ENCODE peak calls at places on chromosomes 5 and 9, in six cellular contexts. O, W, E, X, B and T are unnamed samples.

GRCh38 chr5:40017151-40017550 is 592.4 kb upstream of the DAB2 start:
- DNase-seq in O (no peak), W (no peak), E (no peak), X (no peak), B (no peak), T (no peak)

GRCh38 chr5:90553711-90554110 is 4.9 kb upstream of the ADGRV1 start:
- DNase-seq in O (no peak), W (no peak), E (no peak), X (no peak), B (no peak), T (no peak)

GRCh38 chr5:141650851-141651727 is at the start of gene FCHSD1:
- DNase-seq in O (peak), W (peak), E (peak), X (peak), B (no peak), T (peak)

GRCh38 chr9:125190371-125190801 is 783 bp upstream of the PPP6C start:
- DNase-seq in O (no peak), W (peak), E (no peak), X (no peak), B (no peak), T (peak)

GRCh38 chr5:120396186-120396585 is 67.9 kb upstream of the PRR16 start:
- DNase-seq in O (no peak), W (no peak), E (peak), X (no peak), B (no peak), T (no peak)

GRCh38 chr9:128092199-128092977 is 24.4 kb downstream of the SLC25A25 start:
- DNase-seq in O (no peak), W (no peak), E (no peak), X (no peak), B (no peak), T (no peak)

GRCh38 chr5:135359374-135360165 is 39.5 kb downstream of the MACROH2A1 start:
- DNase-seq in O (no peak), W (no peak), E (no peak), X (no peak), B (no peak), T (no peak)

GRCh38 chr9:105291422-105291859 is 47.0 kb downstream of the SLC44A1 start:
- DNase-seq in O (no peak), W (no peak), E (no peak), X (no peak), B (no peak), T (no peak)

GRCh38 chr5:77355751-77356150 is 136.4 kb downstream of the WDR41 start:
- DNase-seq in O (no peak), W (no peak), E (no peak), X (no peak), B (no peak), T (no peak)

GRCh38 chr9:38066167-38066906 is 2.7 kb downstream of the SHB start:
- DNase-seq in O (no peak), W (no peak), E (no peak), X (no peak), B (no peak), T (no peak)
- TF ChIP-seq CTCF in O (no peak), W (no peak), E (peak), X (peak), B (peak), T (no peak)

DNA sequence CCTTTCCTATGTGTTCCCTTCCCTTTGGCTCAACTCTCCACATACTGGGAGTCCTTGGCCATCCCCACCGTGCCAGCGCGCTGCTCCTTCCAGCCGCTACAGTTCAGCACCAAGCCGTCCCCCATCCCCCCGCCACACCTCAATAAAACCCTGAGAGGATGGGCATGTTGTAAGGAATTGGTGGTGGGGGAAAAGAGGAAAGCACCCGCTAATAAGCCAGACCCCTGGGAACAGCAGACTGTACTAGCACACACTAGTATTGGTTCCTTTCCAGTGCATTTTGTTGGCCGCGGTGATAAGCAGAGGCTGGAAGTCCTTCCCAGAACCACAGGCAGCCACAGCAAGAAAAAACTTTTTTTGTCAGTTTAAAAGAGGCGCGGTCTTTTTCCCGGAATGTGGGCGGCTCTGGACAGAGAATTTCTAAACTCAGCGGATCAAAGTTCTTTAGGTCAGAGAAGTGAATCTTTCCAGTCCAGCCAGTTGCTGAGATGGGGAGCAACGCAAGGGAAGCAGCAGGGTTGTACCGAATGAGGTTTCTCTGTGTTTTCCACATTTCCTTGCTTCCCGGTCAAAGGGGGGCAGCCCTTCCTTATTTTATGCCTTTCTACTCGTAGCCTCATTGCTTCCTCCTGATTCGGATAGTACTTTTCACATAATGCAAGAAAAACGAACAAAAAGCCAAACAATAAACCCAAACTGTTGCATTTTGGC is 2.1 kb downstream of the CHSY3 start:
- DNase-seq in O (no peak), W (peak), E (peak), X (no peak), B (peak), T (no peak)
- TF ChIP-seq CTCF in O (no peak), W (no peak), E (peak), X (no peak), B (peak), T (no peak)

GRCh38 chr9:4050686-4051315 is 249.1 kb downstream of the GLIS3 start:
- DNase-seq in O (no peak), W (no peak), E (no peak), X (no peak), B (no peak), T (no peak)

GRCh38 chr9:4045556-4045955 is 254.3 kb downstream of the GLIS3 start:
- DNase-seq in O (no peak), W (no peak), E (no peak), X (no peak), B (no peak), T (no peak)

GRCh38 chr9:4042966-4043365 is 256.9 kb downstream of the GLIS3 start:
- DNase-seq in O (no peak), W (no peak), E (no peak), X (no peak), B (no peak), T (no peak)

GRCh38 chr9:4048441-4048840 is 251.4 kb downstream of the GLIS3 start:
- DNase-seq in O (no peak), W (no peak), E (peak), X (no peak), B (no peak), T (no peak)
- TF ChIP-seq CTCF in O (no peak), W (peak), E (peak), X (no peak), B (peak), T (no peak)

GRCh38 chr5:56666901-56667300 is 148.4 kb upstream of the MAP3K1 start:
- DNase-seq in O (no peak), W (no peak), E (no peak), X (no peak), B (no peak), T (no peak)

GRCh38 chr5:56670916-56671315 is 144.4 kb upstream of the MAP3K1 start:
- DNase-seq in O (no peak), W (no peak), E (no peak), X (no peak), B (no peak), T (no peak)

GRCh38 chr5:56669534-56670483 is 145.5 kb upstream of the MAP3K1 start:
- DNase-seq in O (peak), W (peak), E (no peak), X (peak), B (no peak), T (peak)

GRCh38 chr5:56668996-56669395 is 146.4 kb upstream of the MAP3K1 start:
- DNase-seq in O (no peak), W (no peak), E (no peak), X (no peak), B (no peak), T (no peak)

DNA sequence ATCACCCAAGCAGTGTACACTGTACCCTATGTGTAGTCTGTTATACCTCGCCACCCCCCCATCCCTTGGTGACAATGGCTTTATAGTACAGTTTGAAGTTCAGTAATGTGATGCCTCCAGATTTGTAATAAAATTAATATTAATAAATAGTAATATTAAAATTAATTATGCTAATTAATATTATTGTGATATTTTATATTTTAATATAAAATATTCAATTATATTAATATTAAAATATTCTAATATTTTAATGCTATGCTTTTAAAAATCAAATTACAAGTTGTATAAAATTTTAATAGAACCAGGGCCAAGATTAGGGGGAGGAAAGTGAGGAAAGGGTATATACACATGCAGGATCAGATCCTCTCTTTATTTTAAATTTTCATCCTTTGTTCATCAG is 147.7 kb upstream of the MAP3K1 start:
- DNase-seq in O (no peak), W (no peak), E (no peak), X (no peak), B (no peak), T (no peak)
- TF ChIP-seq CTCF in O (no peak), W (no peak), E (no peak), X (no peak), B (no peak), T (no peak)

GRCh38 chr5:157690690-157691433 is 19.5 kb downstream of the C5orf52 start:
- DNase-seq in O (no peak), W (no peak), E (no peak), X (no peak), B (no peak), T (no peak)

GRCh38 chr5:157686841-157687554 is 15.7 kb downstream of the C5orf52 start:
- DNase-seq in O (no peak), W (no peak), E (no peak), X (no peak), B (no peak), T (no peak)

DNA sequence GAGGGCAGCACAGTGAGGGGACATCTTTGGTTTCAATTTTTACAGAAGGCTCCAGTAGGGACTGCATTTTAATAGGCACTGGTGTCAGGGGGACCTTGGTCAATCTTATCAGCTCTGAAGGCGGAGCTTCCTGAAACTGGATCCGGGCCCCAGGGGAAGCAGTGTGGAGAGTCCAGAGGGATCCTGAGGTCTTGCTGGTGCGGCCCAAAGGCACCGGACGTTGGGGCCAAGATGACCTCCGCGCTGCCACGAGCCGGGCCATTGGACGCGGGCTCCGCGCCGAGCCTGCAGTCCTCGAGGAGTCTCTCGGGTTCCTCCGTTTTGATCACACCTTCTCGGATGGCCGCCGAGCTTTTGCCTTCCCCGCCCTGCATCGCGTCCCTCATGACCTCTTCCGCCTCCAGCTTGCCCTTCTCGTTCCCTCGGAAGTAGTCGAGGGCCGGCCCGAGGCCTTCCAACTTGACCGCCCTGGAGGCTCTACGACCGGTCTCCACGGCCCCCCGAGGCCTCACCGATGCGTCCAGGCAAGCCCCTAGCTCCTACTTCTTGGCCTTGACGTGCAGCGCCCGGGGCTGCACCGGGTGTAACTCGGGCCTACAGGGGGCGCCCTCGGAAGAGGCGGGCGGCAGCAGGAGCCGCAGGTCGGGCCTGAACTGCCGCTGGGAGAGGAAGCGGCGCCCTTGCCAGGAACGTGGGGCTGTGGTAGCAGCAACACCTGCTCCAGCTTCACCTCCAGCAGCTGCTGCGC is 18.8 kb downstream of the C5orf52 start:
- DNase-seq in O (no peak), W (peak), E (no peak), X (no peak), B (no peak), T (no peak)
- TF ChIP-seq CTCF in O (no peak), W (no peak), E (peak), X (no peak), B (no peak), T (no peak)

GRCh38 chr5:18105449-18105848 is 471.2 kb downstream of the TAF11L14 start:
- DNase-seq in O (no peak), W (no peak), E (no peak), X (no peak), B (no peak), T (no peak)

GRCh38 chr5:18101532-18101931 is 467.3 kb downstream of the TAF11L14 start:
- DNase-seq in O (no peak), W (no peak), E (no peak), X (no peak), B (no peak), T (no peak)

GRCh38 chr5:18102733-18103132 is 468.5 kb downstream of the TAF11L14 start:
- DNase-seq in O (no peak), W (no peak), E (no peak), X (no peak), B (no peak), T (no peak)
- TF ChIP-seq CTCF in O (no peak), W (no peak), E (no peak), X (no peak), B (peak), T (no peak)

DNA sequence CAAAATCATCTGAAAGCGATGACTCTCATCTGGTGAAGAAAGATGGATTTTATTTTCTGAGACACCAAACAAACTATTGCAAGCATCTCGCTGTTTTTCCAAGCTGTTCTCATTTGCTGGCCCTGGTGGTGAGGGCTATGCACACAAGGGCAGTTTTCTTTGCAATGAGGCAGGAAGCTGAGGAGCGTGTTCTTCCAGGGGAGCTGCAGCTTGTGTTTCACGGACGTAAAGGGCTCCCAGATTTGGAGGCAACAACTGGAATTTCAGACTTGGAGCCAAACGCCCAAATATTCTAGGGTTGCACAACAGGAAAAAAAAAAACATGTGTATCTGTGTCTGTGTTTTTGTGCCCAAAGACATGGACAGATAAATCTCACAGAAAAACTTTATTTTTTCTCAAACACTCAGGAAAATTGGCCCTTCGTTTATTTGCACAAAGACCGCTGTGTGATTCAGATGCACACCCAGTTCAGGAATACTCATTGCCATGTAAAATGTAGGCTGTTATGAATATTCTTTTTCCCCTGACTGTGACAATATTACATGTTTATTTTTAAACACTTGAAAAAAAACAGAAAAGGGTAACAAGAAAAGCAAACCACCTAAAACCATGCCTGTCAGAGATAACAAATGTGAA is 151.3 kb downstream of the GAS1 start:
- DNase-seq in O (no peak), W (no peak), E (peak), X (peak), B (no peak), T (no peak)
- TF ChIP-seq CTCF in O (no peak), W (no peak), E (peak), X (no peak), B (peak), T (no peak)

GRCh38 chr9:110343537-110343936 is 5.9 kb upstream of the TXNDC8 start:
- DNase-seq in O (no peak), W (no peak), E (no peak), X (no peak), B (no peak), T (no peak)

GRCh38 chr9:110337727-110338522 is at the start of gene TXNDC8:
- DNase-seq in O (no peak), W (no peak), E (peak), X (no peak), B (no peak), T (no peak)

GRCh38 chr9:110334871-110335270 is 2.8 kb downstream of the TXNDC8 start:
- DNase-seq in O (no peak), W (no peak), E (no peak), X (no peak), B (no peak), T (no peak)

GRCh38 chr9:110340306-110340705 is 2.6 kb upstream of the TXNDC8 start:
- DNase-seq in O (no peak), W (no peak), E (no peak), X (no peak), B (no peak), T (no peak)
- TF ChIP-seq CTCF in O (no peak), W (no peak), E (peak), X (no peak), B (peak), T (no peak)

GRCh38 chr5:150153957-150154617 is 1.6 kb downstream of the PDGFRB start:
- DNase-seq in O (no peak), W (peak), E (peak), X (no peak), B (no peak), T (no peak)
- TF ChIP-seq CTCF in O (no peak), W (no peak), E (no peak), X (no peak), B (no peak), T (no peak)